ENCODE peak calls at places on chromosomes 5 and 9, in ten cellular contexts. R is effector CD8-positive, alpha-beta T cell; A is GM18507; L is mucosa of gallbladder; J is retina; U is T47D; C is Right ventricle myocardium superior; T is RCC 7860; X is pancreas; H is iPS-NIHi11. P is an unnamed sample.

GRCh38 chr5:10354048-10354872 is 765 bp downstream of the MARCHF6 start:
- DNase-seq in H (peak; percentile 43), R (peak; percentile 13), C (peak; percentile 54), A (no peak), L (no peak), X (no peak), T (peak; percentile 39), J (peak; percentile 80), U (peak; percentile 63), P (peak; percentile 41)

GRCh38 chr5:101362067-101362466 is 459.0 kb upstream of the ST8SIA4 start:
- DNase-seq in C (no peak), R (no peak), X (no peak), L (no peak), J (no peak), A (no peak), H (no peak), T (no peak), U (no peak), P (no peak)

GRCh38 chr5:28284788-28285187 is 1246.4 kb upstream of the CDH9 start:
- DNase-seq in C (no peak), T (no peak), L (no peak), X (no peak), A (no peak), U (no peak), H (no peak), J (no peak), R (no peak), P (no peak)

GRCh38 chr9:101486693-101487442 is 46.8 kb upstream of the RNF20 start:
- DNase-seq in R (no peak), U (no peak), L (peak; percentile 46), C (peak; percentile 66), J (peak; percentile 94), A (no peak), T (no peak), H (peak; percentile 83), X (peak; percentile 73), P (no peak)

GRCh38 chr9:130453487-130453886 is 8.7 kb downstream of the ASS1 start:
- DNase-seq in H (no peak), T (peak; percentile 49), A (no peak), J (no peak), R (no peak), L (peak; percentile 59), X (peak; percentile 91), C (peak; percentile 75), U (no peak), P (peak; percentile 18)

GRCh38 chr5:136084698-136085097 is 47.9 kb upstream of the SMAD5 start:
- DNase-seq in X (peak; percentile 89), T (no peak), C (peak; percentile 77), L (peak; percentile 45), H (no peak), R (no peak), A (no peak), U (no peak), J (no peak), P (no peak)

GRCh38 chr5:11602298-11602697 is 301.9 kb downstream of the CTNND2 start:
- DNase-seq in U (peak; percentile 22), J (no peak), R (no peak), L (no peak), A (no peak), X (no peak), T (no peak), H (no peak), C (no peak), P (no peak)

GRCh38 chr9:105074501-105074900 is 146.5 kb upstream of the ABCA1 start:
- DNase-seq in C (no peak), X (no peak), T (peak; percentile 38), R (no peak), U (no peak), L (no peak), J (no peak), A (no peak), H (no peak), P (no peak)

GRCh38 chr9:6833518-6834192 is 75.9 kb downstream of the KDM4C start:
- DNase-seq in H (no peak), U (no peak), T (peak; percentile 13), J (no peak), L (no peak), C (no peak), X (no peak), R (no peak), A (no peak), P (no peak)

GRCh38 chr9:9881692-9882091 is 731.1 kb downstream of the PTPRD start:
- DNase-seq in C (no peak), T (no peak), R (no peak), J (no peak), X (no peak), U (no peak), L (no peak), H (no peak), A (no peak), P (no peak)

GRCh38 chr5:117829646-117830045 is 1158.7 kb downstream of the DTWD2 start:
- DNase-seq in X (no peak), R (no peak), J (no peak), C (no peak), T (no peak), A (no peak), L (no peak), H (no peak), U (no peak), P (no peak)

GRCh38 chr9:136339958-136340310 is 12.6 kb downstream of the GPSM1 start:
- DNase-seq in J (no peak), T (no peak), X (no peak), H (no peak), A (no peak), C (no peak), L (no peak), U (no peak), R (no peak), P (no peak)

GRCh38 chr9:137301086-137301947 is 754 bp downstream of the NRARP start:
- DNase-seq in H (peak; percentile 72), J (peak; percentile 89), A (no peak), T (no peak), X (peak; percentile 79), L (no peak), R (no peak), C (peak; percentile 56), U (peak; percentile 96), P (no peak)

GRCh38 chr5:125536582-125536981 is 790.1 kb upstream of the ZNF608 start:
- DNase-seq in A (no peak), H (no peak), X (no peak), T (no peak), U (no peak), C (no peak), J (no peak), R (no peak), L (no peak), P (no peak)

GRCh38 chr5:66849803-66850202 is 253.6 kb downstream of the MAST4 start:
- DNase-seq in T (peak; percentile 6), J (no peak), A (no peak), R (no peak), X (no peak), C (no peak), L (no peak), U (no peak), H (no peak), P (peak; percentile 16)

GRCh38 chr5:92777421-92777820 is 803.6 kb downstream of the NR2F1-AS1 start:
- DNase-seq in C (no peak), H (no peak), J (no peak), R (no peak), U (no peak), A (no peak), X (no peak), L (no peak), T (no peak), P (no peak)

GRCh38 chr9:27528278-27528885 is 1.2 kb downstream of the MOB3B start:
- DNase-seq in U (peak; percentile 41), R (peak; percentile 11), T (no peak), H (peak; percentile 70), J (peak; percentile 74), L (peak; percentile 83), X (peak; percentile 76), C (peak; percentile 85), A (peak; percentile 20), P (peak; percentile 53)

GRCh38 chr5:158609729-158610128 is 490.0 kb downstream of the EBF1 start:
- DNase-seq in L (no peak), T (no peak), H (no peak), J (no peak), A (no peak), C (no peak), R (no peak), X (no peak), U (no peak), P (peak; percentile 41)

P was measured in brain microvascular endothelial cell.